ENCODE peak calls at places on chromosomes 2 and 18, in four cellular contexts. One of them, this sample, is unnamed.
A peak's percentile ranks its signal among the peaks of the same experiment; 100 is the strongest.

GRCh38 chr18:58806826-58807714 is 57.6 kb upstream of the ZNF532 start:
- DNase-seq in IMR-90: no peak
- DNase-seq in Panc1: no peak
- DNase-seq in endodermal cell: no peak
- DNase-seq in this sample: no peak

GRCh38 chr2:33190393-33190937 is 243.7 kb downstream of the LTBP1 start:
- DNase-seq in IMR-90: peak; percentile 33
- DNase-seq in Panc1: no peak
- DNase-seq in endodermal cell: peak; percentile 57
- DNase-seq in this sample: no peak

GRCh38 chr2:113791697-113792590 is 35.5 kb upstream of the SLC35F5 start:
- DNase-seq in IMR-90: peak; percentile 32
- DNase-seq in Panc1: no peak
- DNase-seq in endodermal cell: no peak
- DNase-seq in this sample: no peak

GRCh38 chr2:229485782-229486181 is 214.7 kb upstream of the PID1 start:
- DNase-seq in IMR-90: no peak
- DNase-seq in Panc1: no peak
- DNase-seq in endodermal cell: no peak
- DNase-seq in this sample: no peak

GRCh38 chr2:11417946-11418585 is 47.9 kb downstream of the E2F6 start:
- DNase-seq in IMR-90: no peak
- DNase-seq in Panc1: no peak
- DNase-seq in endodermal cell: peak; percentile 70
- DNase-seq in this sample: peak; percentile 26

GRCh38 chr2:98601532-98602132 is 6.7 kb downstream of the COA5 start:
- DNase-seq in IMR-90: peak; percentile 47
- DNase-seq in Panc1: no peak
- DNase-seq in endodermal cell: peak; percentile 79
- DNase-seq in this sample: peak; percentile 46

GRCh38 chr2:120656273-120656960 is 79.3 kb upstream of the GLI2 start:
- DNase-seq in IMR-90: no peak
- DNase-seq in Panc1: no peak
- DNase-seq in endodermal cell: peak; percentile 17
- DNase-seq in this sample: no peak

GRCh38 chr2:202098336-202098735 is 25.3 kb downstream of the KIAA2012 start:
- DNase-seq in IMR-90: peak; percentile 53
- DNase-seq in Panc1: no peak
- DNase-seq in endodermal cell: no peak
- DNase-seq in this sample: no peak

GRCh38 chr2:180979086-180979934 is 1.1 kb upstream of the UBE2E3 start:
- DNase-seq in IMR-90: peak; percentile 76
- DNase-seq in Panc1: no peak
- DNase-seq in endodermal cell: peak; percentile 50
- DNase-seq in this sample: no peak

GRCh38 chr2:104861295-104862060 is 7.6 kb downstream of the POU3F3 start:
- DNase-seq in IMR-90: no peak
- DNase-seq in Panc1: no peak
- DNase-seq in endodermal cell: peak; percentile 76
- DNase-seq in this sample: no peak

GRCh38 chr2:54570925-54571694 is 115.0 kb downstream of the SPTBN1 start:
- DNase-seq in IMR-90: peak; percentile 97
- DNase-seq in Panc1: peak; percentile 90
- DNase-seq in endodermal cell: no peak
- DNase-seq in this sample: no peak

GRCh38 chr2:25115902-25116301 is 52.5 kb downstream of the POMC start:
- DNase-seq in IMR-90: peak; percentile 68
- DNase-seq in Panc1: no peak
- DNase-seq in endodermal cell: no peak
- DNase-seq in this sample: no peak

GRCh38 chr18:77197073-77197472 is 52.6 kb upstream of the GALR1 start:
- DNase-seq in IMR-90: no peak
- DNase-seq in Panc1: no peak
- DNase-seq in endodermal cell: peak; percentile 69
- DNase-seq in this sample: no peak
- TF ChIP-seq CTCF in IMR-90: peak; percentile 9
- TF ChIP-seq CTCF in Panc1: no peak
- TF ChIP-seq CTCF in endodermal cell: peak; percentile 75
- TF ChIP-seq CTCF in this sample: no peak

DNA sequence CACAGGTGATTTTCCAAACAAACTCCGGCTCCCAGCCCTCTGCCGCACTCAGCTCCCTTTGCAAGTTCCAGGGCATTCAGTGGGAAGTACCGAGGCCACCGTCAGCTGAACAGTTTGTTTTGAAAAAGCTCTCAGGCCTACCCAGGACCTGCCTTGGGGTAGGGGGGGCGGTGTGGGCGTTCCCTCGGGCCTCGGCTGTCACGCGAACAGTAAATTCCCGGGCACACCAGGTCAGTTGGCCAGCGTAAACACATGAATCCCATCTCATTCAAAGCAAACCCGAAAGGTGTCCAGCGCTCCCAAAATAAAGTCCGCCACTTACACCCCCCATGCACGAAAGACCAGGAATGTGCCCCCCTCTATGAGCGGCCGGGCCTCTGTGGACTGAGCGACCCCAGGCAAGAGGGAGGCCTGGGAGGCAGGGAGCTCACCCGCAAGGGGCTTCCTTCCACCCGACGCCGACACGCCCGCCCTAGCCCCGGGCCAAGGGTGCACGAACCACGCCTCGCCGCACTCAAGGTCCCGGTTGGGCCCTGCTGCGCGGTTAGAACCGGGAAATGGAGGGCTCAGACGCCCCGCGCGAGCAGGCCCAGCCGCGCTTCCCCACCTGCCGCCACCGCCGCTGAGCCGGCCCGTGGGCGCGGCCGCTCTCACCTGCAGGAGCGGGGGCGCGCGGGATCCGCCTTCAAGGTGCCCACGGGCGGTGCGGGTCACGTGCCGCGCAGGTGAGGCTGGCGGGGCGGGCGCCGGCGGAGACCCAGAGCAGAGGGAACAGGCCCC is at the start of gene WDSUB1:
- DNase-seq in IMR-90: peak; percentile 71
- DNase-seq in Panc1: no peak
- DNase-seq in endodermal cell: peak; percentile 85
- DNase-seq in this sample: peak; percentile 55
- TF ChIP-seq CTCF in IMR-90: no peak
- TF ChIP-seq CTCF in Panc1: no peak
- TF ChIP-seq CTCF in endodermal cell: no peak
- TF ChIP-seq CTCF in this sample: no peak

DNA sequence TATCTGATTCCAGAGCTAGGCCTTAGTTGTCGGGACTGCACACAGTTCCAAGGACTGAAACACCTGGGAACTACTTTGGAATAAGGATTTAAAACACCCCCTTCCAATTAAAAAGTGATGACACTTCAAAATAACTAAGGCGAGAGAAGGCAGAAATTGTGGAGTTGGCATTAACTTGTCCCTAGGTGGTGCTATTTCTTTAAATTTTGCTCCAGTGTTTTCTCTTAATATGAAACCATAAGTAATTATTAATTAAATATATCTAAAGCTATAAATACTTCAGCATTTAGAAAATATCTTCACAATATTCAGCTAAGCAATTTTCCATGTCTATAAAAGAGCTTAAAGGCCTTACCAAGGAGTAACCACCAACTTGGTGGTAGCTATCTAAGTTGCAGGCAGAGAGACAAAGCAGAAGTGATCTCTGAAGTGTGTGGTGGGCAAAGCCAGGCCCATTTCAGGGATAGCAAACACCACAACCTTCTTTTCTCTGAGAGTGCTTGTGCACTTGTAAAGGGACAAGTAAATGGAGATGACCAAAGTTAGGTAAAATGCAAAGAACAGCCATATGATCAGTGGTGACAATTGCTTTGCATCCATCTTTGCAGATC is 186.8 kb upstream of the PGAP1 start:
- DNase-seq in IMR-90: peak; percentile 45
- DNase-seq in Panc1: peak; percentile 33
- DNase-seq in endodermal cell: no peak
- DNase-seq in this sample: no peak
- TF ChIP-seq CTCF in IMR-90: peak; percentile 68
- TF ChIP-seq CTCF in Panc1: peak; percentile 73
- TF ChIP-seq CTCF in endodermal cell: peak; percentile 86
- TF ChIP-seq CTCF in this sample: peak; percentile 82

GRCh38 chr2:71588497-71588896 is 135.1 kb downstream of the DYSF start:
- DNase-seq in IMR-90: no peak
- DNase-seq in Panc1: no peak
- DNase-seq in endodermal cell: no peak
- DNase-seq in this sample: no peak

GRCh38 chr2:71587509-71588073 is 134.2 kb downstream of the DYSF start:
- DNase-seq in IMR-90: no peak
- DNase-seq in Panc1: no peak
- DNase-seq in endodermal cell: no peak
- DNase-seq in this sample: no peak

GRCh38 chr2:71589763-71590162 is 136.4 kb downstream of the DYSF start:
- DNase-seq in IMR-90: no peak
- DNase-seq in Panc1: no peak
- DNase-seq in endodermal cell: no peak
- DNase-seq in this sample: no peak

GRCh38 chr2:71592181-71592711 is 138.9 kb downstream of the DYSF start:
- DNase-seq in IMR-90: no peak
- DNase-seq in Panc1: no peak
- DNase-seq in endodermal cell: peak; percentile 72
- DNase-seq in this sample: no peak

GRCh38 chr2:71591044-71591443 is 137.7 kb downstream of the DYSF start:
- DNase-seq in IMR-90: no peak
- DNase-seq in Panc1: no peak
- DNase-seq in endodermal cell: no peak
- DNase-seq in this sample: no peak
- TF ChIP-seq CTCF in IMR-90: no peak
- TF ChIP-seq CTCF in Panc1: no peak
- TF ChIP-seq CTCF in endodermal cell: no peak
- TF ChIP-seq CTCF in this sample: no peak

DNA sequence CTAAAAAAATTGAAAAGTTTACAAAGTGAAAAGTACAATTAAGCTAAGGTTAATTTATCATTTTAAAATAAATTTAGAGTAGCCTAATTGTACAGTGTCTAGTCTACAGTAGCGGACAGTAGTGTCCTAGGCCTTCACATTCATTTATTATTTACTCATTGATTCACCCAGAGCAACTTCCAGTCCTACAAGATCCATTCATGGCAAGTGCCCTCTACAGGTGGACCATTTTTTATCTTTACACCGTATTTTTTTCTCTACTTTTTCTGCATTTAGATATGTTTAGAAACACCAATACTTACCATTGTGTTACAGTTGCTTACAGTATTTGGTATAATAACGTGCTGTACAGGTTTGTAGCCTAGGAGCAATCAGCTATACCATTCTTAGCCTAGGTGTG is 84.1 kb downstream of the TSN start:
- DNase-seq in IMR-90: no peak
- DNase-seq in Panc1: no peak
- DNase-seq in endodermal cell: no peak
- DNase-seq in this sample: no peak
- TF ChIP-seq CTCF in IMR-90: no peak
- TF ChIP-seq CTCF in Panc1: no peak
- TF ChIP-seq CTCF in endodermal cell: peak; percentile 40
- TF ChIP-seq CTCF in this sample: no peak

DNA sequence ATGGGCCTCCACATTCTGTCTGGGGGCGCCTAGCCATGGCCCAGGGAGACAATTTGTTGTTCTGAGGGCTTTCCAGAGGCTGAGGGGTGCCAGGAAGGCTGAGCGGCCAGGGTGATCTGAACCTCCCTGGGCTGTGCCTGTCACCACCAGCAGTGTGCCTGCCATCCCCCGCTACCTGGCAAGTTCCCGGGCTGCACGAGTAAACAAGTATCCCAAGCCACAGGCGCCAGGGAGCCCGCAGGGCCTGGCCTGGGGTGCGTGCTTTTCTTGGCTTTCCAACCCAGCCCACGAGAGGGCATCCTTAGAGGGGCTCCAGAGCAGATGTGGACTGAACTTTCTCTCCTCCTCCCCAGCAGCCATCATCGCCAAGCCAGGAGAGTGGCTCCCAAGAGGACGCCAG is 35.1 kb upstream of the B3GNT7 start:
- DNase-seq in IMR-90: no peak
- DNase-seq in Panc1: no peak
- DNase-seq in endodermal cell: peak; percentile 85
- DNase-seq in this sample: no peak
- TF ChIP-seq CTCF in IMR-90: no peak
- TF ChIP-seq CTCF in Panc1: no peak
- TF ChIP-seq CTCF in endodermal cell: peak; percentile 50
- TF ChIP-seq CTCF in this sample: no peak

This sample was measured in endothelial cell.